ENCODE peak calls at places on chromosomes 13 and 19, in four cellular contexts. Y is GM12878, S is K562, Q is HepG2. N is an unnamed sample.

GRCh38 chr19:2120821-2121220 is 24.1 kb downstream of the IZUMO4 start:
- DNase-seq in Q (no peak), Y (no peak), S (no peak), N (no peak)

GRCh38 chr13:28268800-28269223 is 130.5 kb downstream of the PAN3 start:
- DNase-seq in Q (no peak), S (no peak), Y (peak; percentile 94), N (no peak)

GRCh38 chr19:6556480-6556879 is 25.7 kb downstream of the TNFSF9 start:
- DNase-seq in Q (no peak), S (no peak), Y (peak; percentile 71), N (no peak)

GRCh38 chr13:73767191-73767741 is 366.9 kb downstream of the KLF12 start:
- DNase-seq in Q (peak; percentile 20), S (no peak), Y (no peak), N (peak; percentile 16)

GRCh38 chr19:32336259-32337111 is 8.9 kb upstream of the ZNF507 start:
- DNase-seq in Q (peak; percentile 85), S (no peak), Y (no peak), N (no peak)

GRCh38 chr19:29480507-29480906 is 45.3 kb upstream of the VSTM2B start:
- DNase-seq in Q (no peak), Y (no peak), S (no peak), N (no peak)

GRCh38 chr19:44303305-44303704 is 1.5 kb downstream of the ZNF235 start:
- DNase-seq in Q (no peak), S (no peak), Y (no peak), N (no peak)

GRCh38 chr13:21997726-21998125 is 326.9 kb downstream of the FGF9 start:
- DNase-seq in S (no peak), Y (no peak), Q (no peak), N (no peak)

GRCh38 chr19:41223431-41224234 is 4.6 kb downstream of the AXL start:
- DNase-seq in S (no peak), Q (peak; percentile 57), Y (no peak), N (peak; percentile 65)

GRCh38 chr13:110575322-110576069 is 14.0 kb upstream of the RAB20 start:
- DNase-seq in Q (peak; percentile 20), S (peak; percentile 29), Y (peak; percentile 43), N (no peak)

GRCh38 chr19:41913476-41914190 is 14.6 kb downstream of the ERFL start:
- DNase-seq in Q (no peak), S (no peak), Y (no peak), N (no peak)

GRCh38 chr13:40189885-40190655 is 476.4 kb downstream of the FOXO1 start:
- DNase-seq in Y (no peak), Q (no peak), S (no peak), N (no peak)

GRCh38 chr13:25971499-25972145 is 80.2 kb downstream of the SHISA2 start:
- DNase-seq in Q (no peak), Y (no peak), S (no peak), N (no peak)

GRCh38 chr13:42239644-42240043 is 32.3 kb upstream of the AKAP11 start:
- DNase-seq in Y (no peak), S (no peak), Q (no peak), N (no peak)

GRCh38 chr19:35110974-35111373 is 4.6 kb upstream of the FXYD3 start:
- DNase-seq in Q (no peak), Y (no peak), S (peak; percentile 48), N (no peak)

GRCh38 chr13:39226359-39226758 is 188.1 kb downstream of the NHLRC3 start:
- DNase-seq in Q (no peak), S (no peak), Y (no peak), N (no peak)

GRCh38 chr13:104984296-104984818 is 1551.1 kb downstream of the EFNB2 start:
- DNase-seq in Y (peak; percentile 92), Q (no peak), S (no peak), N (no peak)

GRCh38 chr13:75789451-75790197 is 153.5 kb downstream of the LMO7 start:
- DNase-seq in Q (no peak), S (no peak), Y (no peak), N (no peak)

GRCh38 chr19:57747472-57747807 is 825 bp downstream of the ZNF776 start:
- DNase-seq in Y (no peak), S (no peak), Q (no peak), N (no peak)

GRCh38 chr19:41616785-41617621 is 9.9 kb downstream of the CEACAM4 start:
- DNase-seq in Y (no peak), Q (peak; percentile 9), S (peak; percentile 23), N (peak; percentile 57)

GRCh38 chr19:13091400-13092161 is 11.1 kb downstream of the LYL1 start:
- DNase-seq in Q (no peak), S (no peak), Y (no peak), N (peak; percentile 55)

GRCh38 chr13:87120476-87120875 is 550.7 kb upstream of the SLITRK5 start:
- DNase-seq in S (no peak), Q (no peak), Y (no peak), N (no peak)

GRCh38 chr19:57934820-57935665 is at the start of gene ZNF418:
- DNase-seq in Y (peak; percentile 55), Q (no peak), S (peak; percentile 12), N (peak; percentile 71)

GRCh38 chr19:43316591-43317319 is 36.7 kb upstream of the CD177 start:
- DNase-seq in Y (no peak), Q (peak; percentile 56), S (peak; percentile 23), N (peak; percentile 81)

GRCh38 chr13:73714522-73714921 is 419.7 kb downstream of the KLF12 start:
- DNase-seq in Q (no peak), Y (no peak), S (no peak), N (no peak)

GRCh38 chr19:29084266-29084665 is 128.7 kb downstream of the UQCRFS1 start:
- DNase-seq in Q (no peak), S (peak; percentile 62), Y (no peak), N (peak; percentile 63)

GRCh38 chr19:35451278-35452096 is 3.4 kb downstream of the FFAR2 start:
- DNase-seq in S (no peak), Q (no peak), Y (peak; percentile 86), N (no peak)

GRCh38 chr19:49844138-49844740 is 6.7 kb upstream of the PTOV1 start:
- DNase-seq in Y (no peak), S (no peak), Q (peak; percentile 29), N (no peak)

GRCh38 chr19:54364775-54365257 is at the start of gene LAIR1:
- DNase-seq in S (no peak), Y (no peak), Q (no peak), N (no peak)

GRCh38 chr19:42185281-42185680 is 32.2 kb downstream of the DEDD2 start:
- DNase-seq in Y (no peak), S (no peak), Q (no peak), N (no peak)

GRCh38 chr19:55464039-55464668 is 397 bp downstream of the C19orf85 start:
- DNase-seq in S (no peak), Y (no peak), Q (no peak), N (no peak)

GRCh38 chr13:91400094-91400462 is 1.7 kb downstream of the GPC5 start:
- DNase-seq in Y (no peak), S (no peak), Q (no peak), N (no peak)

GRCh38 chr13:42405665-42406390 is 133.9 kb downstream of the AKAP11 start:
- DNase-seq in Y (peak; percentile 97), Q (no peak), S (no peak), N (no peak)

GRCh38 chr13:106464076-106464475 is 71.4 kb downstream of the EFNB2 start:
- DNase-seq in S (no peak), Y (no peak), Q (no peak), N (no peak)

GRCh38 chr13:106467406-106468122 is 67.9 kb downstream of the EFNB2 start:
- DNase-seq in Y (no peak), Q (no peak), S (no peak), N (no peak)

GRCh38 chr13:106468948-106469590 is 66.4 kb downstream of the EFNB2 start:
- DNase-seq in S (no peak), Q (no peak), Y (no peak), N (no peak)

GRCh38 chr13:106468207-106468606 is 67.3 kb downstream of the EFNB2 start:
- DNase-seq in Q (no peak), S (no peak), Y (no peak), N (no peak)

GRCh38 chr13:106466691-106467405 is 68.6 kb downstream of the EFNB2 start:
- DNase-seq in S (no peak), Q (no peak), Y (no peak), N (no peak)
- TF ChIP-seq ESRRA in S (no peak), Q (no peak), Y (no peak), N (no peak)

DNA sequence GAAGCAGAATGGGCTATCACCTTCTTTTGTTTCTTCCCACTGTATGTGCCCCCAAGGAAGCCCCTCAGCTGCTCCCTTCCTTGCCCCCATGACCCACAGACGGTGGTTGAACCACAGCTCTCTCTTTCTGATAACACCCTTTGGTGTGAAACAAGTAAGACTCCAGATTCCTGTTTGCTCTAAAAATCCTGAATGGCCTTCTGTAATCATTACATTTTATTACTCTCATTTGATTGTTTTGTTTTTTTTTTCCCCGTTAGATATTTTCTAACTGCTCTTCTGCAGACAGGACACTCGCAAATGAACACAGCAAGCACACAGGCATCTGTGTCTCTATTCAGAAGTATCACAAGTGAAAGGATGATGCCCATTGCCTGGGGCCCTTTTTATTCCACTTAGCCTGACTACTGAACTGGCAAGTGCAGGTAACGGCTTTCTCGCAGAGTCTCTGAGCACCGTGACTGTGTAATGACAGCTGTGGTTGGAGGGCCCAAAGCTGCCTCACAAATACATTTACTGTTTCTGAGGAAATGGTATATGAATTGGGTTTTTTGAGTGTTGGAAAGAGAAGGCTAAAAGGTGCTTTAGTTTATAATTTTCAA is 59.3 kb downstream of the OXGR1 start:
- DNase-seq in S (no peak), Q (no peak), Y (no peak), N (no peak)
- TF ChIP-seq ETV6 in S (no peak), Q (no peak), Y (no peak), N (no peak)

GRCh38 chr13:113670541-113670940 is 3.5 kb downstream of the GRK1 start:
- DNase-seq in S (no peak), Y (no peak), Q (no peak), N (peak; percentile 4)
- TF ChIP-seq ESRRA in S (no peak), Y (no peak), Q (no peak), N (no peak)

GRCh38 chr19:16444273-16444597 is 27.5 kb downstream of the EPS15L1 start:
- DNase-seq in Y (no peak), S (no peak), Q (no peak), N (no peak)

GRCh38 chr19:16449330-16449961 is 22.3 kb downstream of the EPS15L1 start:
- DNase-seq in Q (no peak), S (no peak), Y (peak; percentile 95), N (no peak)

GRCh38 chr19:16445238-16446107 is 26.3 kb downstream of the EPS15L1 start:
- DNase-seq in Q (peak; percentile 32), Y (peak; percentile 90), S (no peak), N (no peak)

GRCh38 chr19:16446108-16447014 is 25.4 kb downstream of the EPS15L1 start:
- DNase-seq in Q (no peak), S (no peak), Y (peak; percentile 77), N (no peak)

GRCh38 chr19:16447015-16447384 is 24.8 kb downstream of the EPS15L1 start:
- DNase-seq in Q (peak; percentile 80), S (peak; percentile 60), Y (peak; percentile 70), N (no peak)
- TF ChIP-seq ETV6 in Q (no peak), S (no peak), Y (no peak), N (no peak)

N was measured in WTC11.